ENCODE peak calls at places on chromosomes 12 and 14, in nine cellular contexts. U is endothelial cell, V is fibroblast of lung, J is GM10248, I is pancreas, O is esophagus squamous epithelium, F is colonic mucosa, Y is tibial artery, X is AG04449. D is an unnamed sample.

GRCh38 chr12:95790025-95790911 is at the start of gene NTN4:
- DNase-seq in O (no peak), Y (peak), V (peak), F (peak), J (peak), U (peak), I (peak), X (no peak), D (peak)

GRCh38 chr14:58243790-58244555 is 670 bp upstream of the PSMA3 start:
- DNase-seq in J (no peak), U (no peak), Y (no peak), O (no peak), I (no peak), V (peak), F (no peak), X (no peak), D (no peak)

GRCh38 chr12:107219301-107219700 is 126.0 kb upstream of the CRY1 start:
- DNase-seq in V (no peak), O (no peak), F (no peak), Y (no peak), U (no peak), X (no peak), I (no peak), J (no peak), D (no peak)

GRCh38 chr14:51879170-51879569 is 18.8 kb downstream of the GNG2 start:
- DNase-seq in I (no peak), X (no peak), O (no peak), V (no peak), Y (no peak), F (no peak), J (peak), U (no peak), D (no peak)

GRCh38 chr14:39469094-39469710 is 37.0 kb upstream of the FBXO33 start:
- DNase-seq in X (no peak), U (peak), F (no peak), V (no peak), Y (no peak), O (no peak), J (no peak), I (no peak), D (peak)

GRCh38 chr14:35046751-35047536 is 872 bp downstream of the FAM177A1 start:
- DNase-seq in I (no peak), X (no peak), Y (no peak), O (peak), F (peak), U (no peak), J (peak), V (peak), D (no peak)

GRCh38 chr14:58638231-58639205 is 756 bp downstream of the DACT1 start:
- DNase-seq in I (peak), V (peak), F (peak), O (no peak), U (no peak), X (no peak), Y (no peak), J (peak), D (no peak)

GRCh38 chr12:52214421-52214802 is 18.6 kb upstream of the KRT7 start:
- DNase-seq in Y (no peak), F (no peak), J (no peak), U (no peak), V (no peak), I (peak), O (no peak), X (no peak), D (no peak)

GRCh38 chr14:29242755-29243340 is 476.3 kb downstream of the FOXG1 start:
- DNase-seq in X (no peak), V (peak), Y (no peak), O (no peak), F (no peak), U (no peak), J (no peak), I (no peak), D (no peak)

GRCh38 chr12:5690240-5690639 is 254.8 kb downstream of the ANO2 start:
- DNase-seq in F (no peak), Y (no peak), V (no peak), J (no peak), U (no peak), X (no peak), I (no peak), O (no peak), D (no peak)

GRCh38 chr12:45433441-45433868 is 217.6 kb downstream of the ANO6 start:
- DNase-seq in Y (no peak), O (no peak), X (no peak), V (peak), U (no peak), J (no peak), I (no peak), F (no peak), D (no peak)

GRCh38 chr12:78674311-78675085 is 190.1 kb upstream of the SYT1 start:
- DNase-seq in Y (no peak), V (peak), F (no peak), X (no peak), U (no peak), O (no peak), I (no peak), J (no peak), D (no peak)

GRCh38 chr12:95385246-95385645 is 88.7 kb upstream of the METAP2 start:
- DNase-seq in J (no peak), I (no peak), V (peak), X (no peak), U (no peak), F (no peak), O (no peak), Y (no peak), D (no peak)

GRCh38 chr12:98594050-98594853 is 766 bp downstream of the SLC25A3 start:
- DNase-seq in I (peak), V (peak), O (no peak), F (peak), J (no peak), U (peak), X (no peak), Y (peak), D (no peak)

GRCh38 chr12:103523771-103524170 is 28.0 kb upstream of the C12orf42 start:
- DNase-seq in X (no peak), F (no peak), Y (no peak), I (no peak), O (no peak), V (no peak), U (no peak), J (no peak), D (no peak)

GRCh38 chr12:96986883-96987523 is 79.9 kb downstream of the NEDD1 start:
- DNase-seq in O (no peak), I (no peak), J (peak), V (peak), Y (no peak), X (no peak), U (peak), F (no peak), D (no peak)

GRCh38 chr14:99395904-99396530 is 84.6 kb downstream of the SETD3 start:
- DNase-seq in O (no peak), F (no peak), X (no peak), J (no peak), U (no peak), V (peak), Y (no peak), I (no peak), D (no peak)

DNA sequence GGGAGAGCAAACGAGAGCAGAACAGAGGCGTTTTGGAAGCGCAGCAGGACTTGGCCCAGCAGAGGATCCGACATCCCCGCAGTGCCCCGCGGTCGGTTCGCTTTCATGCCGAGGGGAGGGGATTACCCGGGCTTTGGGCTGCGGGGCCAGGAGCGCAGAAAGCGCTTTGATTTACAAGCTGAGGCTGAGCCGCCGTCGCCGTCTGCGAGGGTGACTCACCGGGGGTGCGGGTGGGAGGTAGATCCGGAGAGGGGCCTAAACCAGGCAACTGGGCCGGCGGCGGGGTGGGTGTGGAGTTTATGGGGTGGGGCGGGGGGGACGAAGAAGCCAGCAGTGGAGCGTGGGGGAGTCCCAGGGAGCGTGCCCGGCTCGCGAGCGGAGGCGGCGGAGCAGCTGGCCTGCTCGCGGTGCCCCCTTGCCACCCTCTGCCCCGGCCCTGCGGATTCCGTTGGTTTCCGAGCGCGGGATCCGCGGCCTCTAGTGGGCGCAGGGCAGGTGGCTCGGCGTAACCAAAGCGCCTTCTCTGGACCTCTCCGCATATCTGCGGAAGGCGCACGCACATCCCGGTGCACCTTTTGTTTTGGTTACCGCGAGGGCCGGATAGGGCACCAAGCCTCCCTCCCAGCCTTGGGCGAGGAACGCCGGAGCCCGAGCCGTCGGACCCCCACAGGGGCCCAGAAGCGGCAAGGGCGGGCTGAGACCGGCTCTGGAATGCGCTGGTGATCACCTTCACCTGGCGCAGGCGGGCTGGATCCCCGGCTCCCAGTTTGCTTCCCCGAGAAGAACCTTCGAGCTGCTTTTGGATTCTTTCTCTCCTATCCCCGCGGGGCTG is 2.6 kb downstream of the SIX4 start:
- DNase-seq in O (no peak), V (peak), X (no peak), F (peak), J (peak), Y (peak), U (peak), I (peak), D (peak)
- TF ChIP-seq CTCF in O (peak), V (peak), X (peak), F (no peak), J (peak), Y (peak), U (no peak), I (peak), D (no peak)

GRCh38 chr12:86663173-86663572 is 407.0 kb upstream of the MGAT4C start:
- DNase-seq in Y (no peak), V (no peak), U (no peak), I (no peak), X (no peak), J (no peak), F (no peak), O (no peak), D (no peak)

GRCh38 chr12:86662464-86662863 is 406.3 kb upstream of the MGAT4C start:
- DNase-seq in O (no peak), U (no peak), X (no peak), J (no peak), F (no peak), I (no peak), V (no peak), Y (no peak), D (no peak)

GRCh38 chr12:86658303-86658702 is 402.1 kb upstream of the MGAT4C start:
- DNase-seq in V (no peak), J (no peak), U (no peak), F (no peak), X (no peak), O (no peak), Y (no peak), I (no peak), D (no peak)

GRCh38 chr12:86660488-86661171 is 404.4 kb upstream of the MGAT4C start:
- DNase-seq in X (peak), Y (no peak), O (no peak), V (peak), I (no peak), F (no peak), J (no peak), U (no peak), D (no peak)

DNA sequence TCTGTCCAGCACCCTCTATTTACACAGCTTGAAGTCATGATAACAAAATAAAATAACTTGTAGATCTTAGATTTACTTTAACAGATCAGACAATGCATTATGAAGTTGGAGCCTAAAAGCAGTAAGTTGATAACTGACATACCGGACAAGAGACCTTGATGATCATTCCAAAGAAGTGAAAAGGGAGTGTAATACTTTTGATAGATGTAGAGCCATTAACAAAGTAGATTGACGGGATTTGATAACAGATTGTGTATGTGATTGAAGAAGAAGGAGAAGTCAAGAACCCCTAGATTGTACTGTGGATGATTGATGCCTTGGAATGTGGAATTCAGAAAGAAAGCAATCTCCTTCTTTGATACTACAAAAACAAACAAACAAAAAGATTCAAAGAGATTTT is 403.8 kb upstream of the MGAT4C start:
- DNase-seq in V (no peak), U (no peak), O (no peak), J (no peak), X (no peak), Y (no peak), I (no peak), F (no peak), D (no peak)
- TF ChIP-seq CTCF in V (no peak), U (no peak), O (no peak), J (no peak), X (no peak), Y (no peak), I (no peak), F (no peak), D (no peak)

DNA sequence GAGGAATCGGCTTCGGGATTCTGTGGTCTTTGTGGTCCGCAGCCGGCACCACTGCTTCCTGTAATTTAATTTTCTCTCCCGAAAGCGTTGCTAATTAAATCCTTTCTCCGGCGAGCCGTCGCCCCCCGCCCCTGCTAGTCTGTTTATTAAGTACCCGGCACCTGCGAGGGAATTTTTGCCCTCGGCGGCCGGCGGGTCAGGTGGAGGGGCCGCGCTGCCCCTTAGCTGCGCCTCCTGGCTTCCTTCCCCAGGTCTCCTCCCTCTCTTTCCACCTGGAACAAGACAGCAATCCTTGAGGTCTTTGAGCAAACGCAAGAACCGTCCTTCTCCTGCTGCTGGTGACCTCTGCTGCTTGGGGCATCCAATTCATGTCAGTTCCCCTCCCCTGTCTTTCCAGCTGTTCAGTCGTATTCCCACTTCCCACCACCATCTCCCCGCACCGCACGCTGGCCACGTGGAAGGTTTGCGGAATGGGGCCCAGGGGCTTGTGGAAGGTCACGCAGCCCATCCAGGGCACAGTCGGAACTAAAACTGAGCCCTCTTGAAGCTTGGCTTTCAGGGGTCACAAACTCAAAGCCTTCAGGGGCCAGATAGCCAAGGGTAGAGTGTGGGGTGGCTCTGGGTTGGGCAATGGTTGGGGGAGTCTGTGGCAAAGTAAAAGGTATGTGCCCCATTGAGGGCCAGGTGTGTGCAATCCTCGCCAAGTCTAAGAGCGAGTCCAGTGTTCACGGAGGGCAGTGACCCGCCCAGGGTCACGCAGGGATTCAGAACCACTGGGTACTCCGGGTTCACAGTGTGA is 16.1 kb downstream of the ZDHHC22 start:
- DNase-seq in U (no peak), V (no peak), X (no peak), I (no peak), Y (no peak), J (no peak), O (no peak), F (no peak), D (no peak)
- TF ChIP-seq CTCF in U (peak), V (no peak), X (no peak), I (no peak), Y (no peak), J (no peak), O (no peak), F (peak), D (no peak)

GRCh38 chr12:15323530-15323929 is 1.2 kb downstream of the PTPRO start:
- DNase-seq in U (no peak), J (no peak), Y (no peak), O (no peak), V (peak), I (no peak), F (no peak), X (no peak), D (no peak)

GRCh38 chr12:15320881-15321280 is 1.4 kb upstream of the PTPRO start:
- DNase-seq in I (no peak), V (no peak), O (no peak), U (no peak), F (no peak), J (no peak), Y (no peak), X (no peak), D (no peak)

DNA sequence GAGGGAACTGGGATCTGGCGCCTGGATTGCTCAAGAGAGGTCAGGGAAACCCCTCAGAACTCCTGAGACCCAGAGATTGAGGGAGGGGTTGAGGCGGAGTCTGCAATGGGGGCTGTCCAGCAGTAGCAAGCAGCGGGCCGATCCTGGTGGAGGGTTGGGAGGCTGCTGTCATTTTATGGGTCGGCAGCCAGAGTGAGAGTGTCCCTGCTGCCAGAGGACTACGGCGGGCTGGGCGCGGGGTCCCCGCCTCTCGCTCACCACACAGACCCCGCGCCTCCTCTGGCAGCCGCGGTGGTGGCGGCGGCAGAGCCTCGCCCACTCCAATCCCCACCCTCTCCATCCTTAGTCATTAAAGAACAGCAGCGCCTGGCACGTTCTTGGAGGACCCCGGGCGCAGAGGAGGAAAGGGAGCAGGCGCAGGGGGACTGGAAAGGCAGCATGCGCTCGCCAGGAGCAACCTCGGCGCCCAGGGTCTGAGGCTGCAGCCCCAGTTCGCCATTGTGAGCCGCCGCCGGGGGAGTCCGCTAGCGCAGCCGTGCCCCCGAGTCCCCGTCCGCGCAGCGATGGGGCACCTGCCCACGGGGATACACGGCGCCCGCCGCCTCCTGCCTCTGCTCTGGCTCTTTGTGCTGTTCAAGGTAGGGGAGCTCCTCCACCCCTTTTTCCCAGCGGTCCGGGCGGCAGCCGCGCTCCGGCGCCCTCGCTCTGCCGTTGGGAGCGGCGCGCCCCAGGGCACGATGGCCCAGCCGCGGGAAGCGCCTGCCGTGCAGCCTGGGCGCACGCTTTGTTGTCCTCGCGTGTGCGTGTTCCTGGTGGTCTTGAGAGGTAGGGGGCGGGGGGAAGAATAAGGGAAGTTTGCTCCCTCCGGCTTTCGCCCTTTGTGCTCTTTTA is at the start of gene PTPRO:
- DNase-seq in J (no peak), U (peak), Y (no peak), X (no peak), F (no peak), O (no peak), I (peak), V (peak), D (no peak)
- TF ChIP-seq CTCF in J (no peak), U (no peak), Y (no peak), X (no peak), F (no peak), O (no peak), I (no peak), V (no peak), D (no peak)

DNA sequence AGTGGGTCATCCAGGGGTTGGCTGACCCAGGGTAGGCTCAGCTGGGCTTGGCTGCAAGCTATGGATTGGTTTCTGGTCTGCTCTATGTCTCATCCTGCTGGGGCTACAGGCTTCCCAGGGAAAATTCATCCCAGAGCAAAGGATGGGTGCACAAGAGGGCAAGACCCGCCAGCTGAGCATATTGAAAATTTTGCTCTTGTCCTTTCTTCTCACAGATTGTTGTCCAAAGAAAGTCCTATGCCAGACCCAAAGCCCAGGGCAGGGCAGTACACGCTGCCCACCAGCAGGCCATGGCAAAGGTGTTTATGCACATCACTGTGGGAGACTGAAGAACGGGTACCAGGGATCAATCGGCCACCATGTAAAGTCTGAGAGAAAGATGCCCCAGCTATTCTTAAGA is 95.3 kb upstream of the PARP11 start:
- DNase-seq in J (no peak), U (no peak), I (no peak), X (no peak), Y (no peak), V (no peak), O (no peak), F (no peak), D (no peak)
- TF ChIP-seq CTCF in J (no peak), U (no peak), I (no peak), X (no peak), Y (no peak), V (no peak), O (no peak), F (no peak), D (no peak)

DNA sequence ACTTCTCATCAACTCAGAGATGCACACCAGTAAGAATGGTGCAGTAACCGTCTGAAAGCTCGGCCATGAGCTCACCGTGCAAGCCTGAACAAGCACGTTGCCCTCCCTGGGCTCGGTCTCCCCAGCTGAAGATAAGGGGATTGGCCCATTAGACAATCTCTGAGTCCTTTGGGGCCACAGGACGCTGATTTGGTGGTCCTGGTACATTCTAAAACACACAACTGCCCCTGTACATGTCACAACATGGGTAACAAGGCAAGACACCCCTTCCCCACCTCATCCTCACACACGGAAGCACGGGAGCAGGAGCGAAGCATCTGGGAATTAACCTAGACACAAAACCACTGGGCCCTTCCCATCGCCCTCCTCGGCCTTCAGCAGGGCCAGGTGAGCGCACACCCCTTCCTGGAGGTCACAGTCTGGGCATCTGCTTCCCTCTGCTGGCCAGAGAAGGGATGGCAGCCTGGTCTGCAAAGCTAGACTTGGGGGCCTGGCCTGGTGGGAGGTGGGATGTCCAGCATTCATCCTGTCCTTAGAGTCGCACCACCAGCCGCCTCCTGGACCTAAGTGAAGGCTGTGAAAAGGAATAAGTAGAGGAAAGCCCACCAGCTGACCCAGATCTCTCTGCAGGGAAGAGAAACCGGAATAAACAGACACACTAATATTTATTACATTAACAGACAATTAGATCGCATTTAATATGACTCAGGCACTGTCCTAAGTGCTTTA is 18.9 kb upstream of the SMUG1 start:
- DNase-seq in I (peak), V (no peak), J (peak), Y (peak), U (peak), F (peak), X (no peak), O (no peak), D (peak)
- TF ChIP-seq CTCF in I (peak), V (peak), J (peak), Y (peak), U (peak), F (peak), X (peak), O (peak), D (no peak)